ENCODE peak calls at places on chromosomes 4 and X, in seven cellular contexts. Y is cardiac muscle cell; A is left lung; J is CD4-positive, CD25-positive, alpha-beta regulatory T cell; T is mesendoderm; C is heart right ventricle; W is lower lobe of right lung. G is an unnamed sample.
A peak's percentile ranks its signal among the peaks of the same experiment; 100 is the strongest.

GRCh38 chr4:130210871-130211270 is 1114.9 kb downstream of the C4orf33 start:
- DNase-seq in Y (no peak), A (no peak), J (no peak), T (no peak), C (no peak), W (no peak), G (peak; percentile 26)

GRCh38 chr4:14856076-14856926 is 146.0 kb upstream of the CPEB2 start:
- DNase-seq in Y (no peak), A (peak; percentile 86), J (no peak), T (peak; percentile 80), C (peak; percentile 17), W (peak; percentile 63), G (peak; percentile 92)

GRCh38 chrX:74389016-74389415 is 32.3 kb upstream of the SLC16A2 start:
- DNase-seq in Y (no peak), A (no peak), J (no peak), T (no peak), C (no peak), W (no peak), G (no peak)

GRCh38 chrX:15678339-15678738 is 13.7 kb upstream of the CLTRN start:
- DNase-seq in Y (no peak), A (no peak), J (no peak), T (no peak), C (no peak), W (no peak), G (no peak)

GRCh38 chrX:8984231-8984630 is 49.7 kb downstream of the FAM9B start:
- DNase-seq in Y (no peak), A (no peak), J (no peak), T (no peak), C (no peak), W (no peak), G (peak; percentile 37)

GRCh38 chr4:162952232-162952631 is 214.5 kb downstream of the NAF1 start:
- DNase-seq in Y (no peak), A (no peak), J (no peak), T (peak; percentile 65), C (no peak), W (no peak), G (no peak)

GRCh38 chr4:21117771-21118170 is 417.5 kb downstream of the PACRGL start:
- DNase-seq in Y (no peak), A (no peak), J (no peak), T (no peak), C (no peak), W (no peak), G (no peak)

GRCh38 chr4:103915224-103915869 is 195.6 kb upstream of the TACR3 start:
- DNase-seq in Y (peak; percentile 32), A (no peak), J (no peak), T (peak; percentile 37), C (no peak), W (no peak), G (no peak)

GRCh38 chr4:56259595-56259994 is 127.7 kb downstream of the AASDH start:
- DNase-seq in Y (no peak), A (no peak), J (no peak), T (peak; percentile 56), C (no peak), W (no peak), G (no peak)

GRCh38 chrX:43735957-43736356 is 79.9 kb downstream of the MAOA start:
- DNase-seq in Y (peak; percentile 52), A (no peak), J (no peak), T (no peak), C (no peak), W (no peak), G (no peak)

GRCh38 chr4:139054791-139055376 is 39.3 kb downstream of the NOCT start:
- DNase-seq in Y (peak; percentile 59), A (no peak), J (no peak), T (no peak), C (no peak), W (no peak), G (no peak)

GRCh38 chrX:132652871-132653270 is 164.0 kb upstream of the MBNL3 start:
- DNase-seq in Y (no peak), A (no peak), J (no peak), T (no peak), C (no peak), W (no peak), G (no peak)

GRCh38 chrX:8692886-8693285 is 39.1 kb downstream of the ANOS1 start:
- DNase-seq in Y (no peak), A (no peak), J (no peak), T (no peak), C (no peak), W (no peak), G (no peak)

GRCh38 chrX:75107863-75108509 is 48.1 kb downstream of the ABCB7 start:
- DNase-seq in Y (no peak), A (no peak), J (no peak), T (peak; percentile 46), C (peak; percentile 7), W (no peak), G (no peak)

GRCh38 chr4:53527342-53527741 is 63.9 kb downstream of the LNX1 start:
- DNase-seq in Y (no peak), A (no peak), J (no peak), T (peak; percentile 64), C (no peak), W (no peak), G (no peak)

GRCh38 chrX:55489315-55490009 is at the start of gene USP51:
- DNase-seq in Y (peak; percentile 74), A (peak; percentile 49), J (no peak), T (peak; percentile 83), C (peak; percentile 49), W (peak; percentile 59), G (no peak)

GRCh38 chr4:147334478-147334877 is 146.4 kb upstream of the EDNRA start:
- DNase-seq in Y (no peak), A (no peak), J (no peak), T (no peak), C (no peak), W (no peak), G (no peak)

GRCh38 chr4:87078987-87079469 is 141.4 kb downstream of the KLHL8 start:
- DNase-seq in Y (no peak), A (no peak), J (no peak), T (no peak), C (no peak), W (no peak), G (peak; percentile 65)

GRCh38 chrX:24607616-24608015 is 39.5 kb downstream of the PCYT1B start:
- DNase-seq in Y (peak; percentile 54), A (no peak), J (no peak), T (no peak), C (no peak), W (no peak), G (no peak)

GRCh38 chr4:53067125-53067802 is 205.1 kb downstream of the RASL11B start:
- DNase-seq in Y (no peak), A (no peak), J (no peak), T (no peak), C (no peak), W (no peak), G (no peak)

GRCh38 chr4:28225689-28226353 is 1365.2 kb downstream of the STIM2 start:
- DNase-seq in Y (no peak), A (no peak), J (no peak), T (no peak), C (no peak), W (no peak), G (no peak)

DNA sequence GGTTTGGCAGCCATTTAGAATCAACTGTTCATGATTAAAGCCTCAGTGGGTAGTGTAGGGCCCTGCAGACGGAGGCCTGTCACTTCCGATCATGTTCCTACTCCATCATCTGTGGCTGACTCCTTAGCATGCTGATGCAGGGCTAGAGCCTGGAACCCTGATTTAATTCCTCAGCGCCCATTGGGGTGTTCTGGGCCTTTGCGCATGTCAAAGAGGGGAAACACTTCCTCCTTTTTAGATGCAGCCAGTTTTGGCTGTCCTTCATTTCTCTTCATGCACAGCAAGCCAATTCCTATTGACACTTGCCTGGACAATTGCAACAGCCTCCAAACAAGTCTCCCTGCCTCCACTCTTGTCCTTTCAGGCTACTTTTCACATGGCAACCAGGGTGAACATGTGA is 51.9 kb upstream of the MAGEA4 start:
- DNase-seq in Y (no peak), A (no peak), J (no peak), T (no peak), C (no peak), W (no peak), G (no peak)
- H3K27me3 ChIP-seq in Y (no peaks in the 10 kb centered on the region), A (no peaks in the 10 kb centered on the region), J (no peaks in the 10 kb centered on the region), T (no peaks in the 10 kb centered on the region), C (no peaks in the 10 kb centered on the region), W (no peaks in the 10 kb centered on the region), G (no peaks in the 10 kb centered on the region)

DNA sequence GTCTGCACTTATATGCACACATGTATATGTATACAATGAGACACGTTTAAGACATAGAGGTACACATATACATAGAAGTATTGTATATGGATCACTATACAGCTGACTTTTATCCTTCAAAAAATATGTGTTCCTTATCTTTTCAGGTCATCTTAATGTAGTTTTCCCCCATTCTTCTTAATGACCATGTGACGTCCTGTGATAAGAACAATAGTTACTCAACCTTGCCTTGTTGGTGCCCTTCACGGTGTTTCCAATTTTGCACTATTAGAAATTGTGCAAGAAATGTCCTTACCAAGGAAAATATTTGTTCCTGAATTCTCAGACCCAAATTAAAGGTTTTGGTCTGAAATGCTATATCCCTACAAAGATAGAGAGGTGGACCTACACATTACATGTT is 1.0 kb upstream of the PPBP start:
- DNase-seq in Y (no peak), A (no peak), J (no peak), T (no peak), C (no peak), W (no peak), G (no peak)
- H3K4me3 ChIP-seq in Y (no peak overlapping the region), A (no peak overlapping the region), J (no peak overlapping the region), T (no peak overlapping the region), C (no peak overlapping the region), W (no peak overlapping the region), G (no peak overlapping the region)

GRCh38 chrX:39791691-39792090 is 306.1 kb downstream of the BCOR start:
- DNase-seq in Y (no peak), A (no peak), J (no peak), T (no peak), C (no peak), W (no peak), G (no peak)

GRCh38 chrX:39782276-39782675 is 315.5 kb downstream of the BCOR start:
- DNase-seq in Y (peak; percentile 42), A (no peak), J (no peak), T (peak; percentile 77), C (no peak), W (no peak), G (no peak)

DNA sequence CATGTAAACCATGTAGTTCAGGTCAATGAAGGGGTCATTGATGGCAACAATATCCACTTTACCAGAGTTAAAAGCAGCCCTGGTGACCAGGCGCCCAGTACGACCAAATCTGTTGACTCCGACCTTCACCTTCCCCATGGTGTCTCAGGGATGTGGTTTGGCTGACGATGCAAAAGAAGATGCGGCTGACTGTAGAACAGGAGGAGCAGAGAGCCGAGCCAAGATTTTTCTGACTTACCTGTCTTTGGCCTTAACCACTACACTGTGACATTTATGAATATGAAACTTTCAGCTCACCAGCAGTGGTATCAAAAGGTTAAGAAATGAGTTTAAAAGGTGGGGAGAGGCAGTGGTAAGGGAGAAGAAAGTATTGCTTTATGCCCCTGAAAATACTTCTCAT is 309.8 kb downstream of the BCOR start:
- DNase-seq in Y (no peak), A (no peak), J (no peak), T (no peak), C (no peak), W (no peak), G (no peak)
- H3K27me3 ChIP-seq in Y (no peaks in the 10 kb centered on the region), A (no peaks in the 10 kb centered on the region), J (no peaks in the 10 kb centered on the region), T (no peaks in the 10 kb centered on the region), C (no peaks in the 10 kb centered on the region), W (no peaks in the 10 kb centered on the region), G (no peaks in the 10 kb centered on the region)

DNA sequence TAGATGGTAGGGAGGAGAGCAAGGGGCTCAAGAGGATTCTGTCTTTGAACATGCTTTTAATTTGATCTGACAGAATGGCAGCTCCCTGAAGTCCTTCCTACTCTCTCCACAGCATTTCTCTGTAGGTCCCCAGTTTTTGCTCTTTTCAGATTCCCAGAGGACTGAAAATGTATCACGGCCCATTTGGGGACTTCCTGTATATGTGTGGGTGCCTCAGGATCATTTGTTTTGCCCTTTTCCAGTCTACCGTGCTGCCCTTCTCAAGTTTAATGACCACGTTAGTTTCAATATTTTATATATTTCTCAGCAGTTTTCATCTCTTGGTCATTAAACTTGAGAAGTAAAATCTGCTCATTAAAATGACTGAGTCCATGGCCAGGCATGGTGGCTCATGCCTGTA is 2.3 kb downstream of the TBC1D1 start:
- DNase-seq in Y (no peak), A (no peak), J (no peak), T (no peak), C (no peak), W (no peak), G (no peak)
- H3K4me3 ChIP-seq in Y (no peak overlapping the region), A (no peak overlapping the region), J (peak overlapping the region; percentile 97), T (no peak overlapping the region), C (no peak overlapping the region), W (no peak overlapping the region), G (no peak overlapping the region)

G was measured in BJ.